ENCODE peak calls at places on chromosomes 11 and 22, in six cellular contexts. S is fibroblast of pulmonary artery, L is cardiac muscle cell, J is tibial nerve, N is HepG2, A is hepatocyte. C is an unnamed sample.

GRCh38 chr22:30265851-30266444 is 703 bp downstream of the OSM start:
- DNase-seq in N (no peak), L (no peak), J (no peak), A (no peak), S (no peak), C (no peak)

GRCh38 chr11:75263944-75264349 is 23.4 kb downstream of the TPBGL start:
- DNase-seq in S (peak; percentile 52), J (no peak), A (no peak), L (no peak), N (no peak), C (no peak)

GRCh38 chr11:123316003-123316402 is 114.1 kb upstream of the GRAMD1B start:
- DNase-seq in N (no peak), S (peak; percentile 24), L (peak; percentile 76), A (no peak), J (no peak), C (peak; percentile 39)

GRCh38 chr11:36376888-36377758 is 81.0 kb downstream of the PRR5L start:
- DNase-seq in J (peak; percentile 28), S (peak; percentile 60), N (no peak), A (peak; percentile 55), L (peak; percentile 71), C (peak; percentile 68)

GRCh38 chr22:19176732-19177131 is 1.8 kb downstream of the SLC25A1 start:
- DNase-seq in J (no peak), A (no peak), L (no peak), S (no peak), N (no peak), C (no peak)

GRCh38 chr11:120170741-120171261 is 32.9 kb upstream of the TRIM29 start:
- DNase-seq in S (no peak), L (no peak), J (peak; percentile 3), A (no peak), N (no peak), C (no peak)

GRCh38 chr11:44958165-44958564 is 7.5 kb upstream of the TP53I11 start:
- DNase-seq in N (no peak), J (no peak), L (no peak), A (peak; percentile 57), S (no peak), C (no peak)

GRCh38 chr11:93861808-93862207 is 11.4 kb upstream of the VSTM5 start:
- DNase-seq in S (no peak), A (no peak), J (no peak), L (peak; percentile 13), N (no peak), C (peak; percentile 45)

GRCh38 chr11:33942954-33943353 is 51.1 kb upstream of the LMO2 start:
- DNase-seq in S (peak; percentile 78), N (no peak), A (no peak), J (peak; percentile 60), L (peak; percentile 68), C (peak; percentile 93)

GRCh38 chr11:22337571-22338464 is at the start of gene SLC17A6:
- DNase-seq in L (peak; percentile 58), S (peak; percentile 55), A (peak; percentile 80), J (no peak), N (peak; percentile 21), C (peak; percentile 24)

GRCh38 chr11:115234794-115235193 is 269.4 kb downstream of the CADM1 start:
- DNase-seq in J (no peak), N (no peak), L (no peak), S (no peak), A (no peak), C (no peak)

GRCh38 chr11:8107642-8108041 is 26.6 kb downstream of the TUB start:
- DNase-seq in J (no peak), A (no peak), S (no peak), L (no peak), N (no peak), C (no peak)

GRCh38 chr11:128695539-128696221 is 1.8 kb downstream of the FLI1 start:
- DNase-seq in S (peak; percentile 72), A (no peak), L (peak; percentile 73), J (peak; percentile 57), N (no peak), C (peak; percentile 57)
- H3K4me3 ChIP-seq in S (peak overlapping the region; percentile 96), A (no peak overlapping the region), L (peak overlapping the region; percentile 24), J (peak overlapping the region; percentile 55), N (no peak overlapping the region), C (peak overlapping the region; percentile 84)

DNA sequence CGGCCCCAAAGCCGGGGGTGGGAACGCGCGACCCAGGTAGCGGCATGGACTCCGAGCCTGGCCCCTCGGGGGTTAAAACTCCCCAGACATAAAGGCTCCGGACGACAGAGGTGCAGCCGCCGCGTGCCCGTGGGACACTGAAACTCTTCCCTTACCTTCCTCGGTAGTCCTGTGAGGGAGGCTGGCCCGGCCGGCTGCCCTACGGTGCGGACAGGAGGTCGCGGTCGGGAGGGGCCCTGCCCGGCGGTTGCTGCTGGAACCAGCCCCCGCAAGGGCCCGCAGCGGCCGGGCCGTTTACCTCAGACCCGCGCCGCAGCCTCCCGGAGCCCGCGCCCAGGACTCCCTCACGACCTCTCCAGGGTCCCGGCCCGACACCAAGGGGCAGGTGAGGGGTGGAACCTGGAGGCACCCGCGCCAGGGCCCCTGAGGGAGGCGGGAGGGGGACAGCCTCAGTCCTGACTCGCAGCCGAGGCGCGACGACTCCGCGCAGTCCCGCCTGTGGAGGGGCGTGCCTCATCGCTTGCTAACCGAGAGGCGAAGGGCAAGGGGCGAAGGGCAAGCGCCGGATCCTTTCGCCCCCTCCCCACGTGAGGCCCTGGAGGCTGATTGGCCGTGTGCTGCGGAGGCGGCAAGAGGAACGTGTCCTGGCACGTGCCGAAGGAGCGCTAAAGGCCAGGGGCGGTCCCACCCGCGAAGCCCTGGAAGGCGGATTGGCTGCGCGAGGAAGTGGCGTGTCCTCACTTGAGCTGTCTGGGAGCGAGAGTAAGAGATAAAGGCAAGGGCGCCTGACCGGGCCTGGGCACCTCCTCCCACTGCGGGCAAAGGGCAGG is at the start of gene UPB1:
- DNase-seq in A (peak; percentile 41), S (no peak), J (no peak), L (no peak), N (no peak), C (no peak)
- H3K4me3 ChIP-seq in A (peak within 1 kb of the TSS; percentile 11), S (no peak within 1 kb of the TSS), J (no peak within 1 kb of the TSS), L (no peak within 1 kb of the TSS), N (peak within 1 kb of the TSS; percentile 63), C (no peak within 1 kb of the TSS)

GRCh38 chr11:706439-706956 is 467 bp downstream of the EPS8L2 start:
- DNase-seq in J (no peak), A (peak; percentile 67), L (peak; percentile 22), N (no peak), S (no peak), C (peak; percentile 34)
- H3K4me3 ChIP-seq in J (peak overlapping the region; percentile 45), A (peak overlapping the region; percentile 87), L (peak overlapping the region; percentile 31), N (peak overlapping the region; percentile 94), S (peak overlapping the region; percentile 55), C (peak overlapping the region; percentile 42)

DNA sequence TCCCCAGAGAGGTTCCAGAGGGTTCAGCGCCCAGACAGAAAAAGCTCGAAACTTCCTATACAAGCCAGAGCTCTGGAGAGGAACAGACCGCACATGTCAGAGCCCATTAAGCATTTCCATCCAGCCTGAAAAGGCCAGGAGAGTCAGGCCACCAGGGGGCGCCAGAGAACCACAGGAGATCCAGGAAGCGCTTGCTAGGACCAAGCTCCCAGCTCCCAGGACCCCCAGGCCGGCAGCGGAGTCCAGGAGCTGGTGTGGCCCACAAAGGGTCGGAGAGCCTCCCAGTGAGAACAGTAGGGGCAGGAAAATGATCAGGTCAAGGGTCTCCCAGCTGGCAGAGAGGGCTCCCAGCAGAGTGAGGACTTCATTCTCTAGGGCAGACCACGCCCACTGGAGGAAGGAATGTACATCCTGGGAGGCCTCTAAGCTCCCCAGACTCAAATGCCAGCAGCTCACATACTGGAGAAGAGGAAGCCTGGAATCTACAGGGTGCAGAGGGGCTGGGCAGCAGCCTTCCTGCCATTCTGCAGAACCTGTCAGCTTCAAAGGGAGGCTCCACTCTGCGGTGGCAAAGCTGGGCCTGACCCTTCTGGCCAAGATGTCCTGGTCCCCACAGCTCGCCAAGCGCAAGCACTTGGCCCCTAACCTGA is 2.1 kb upstream of the MEI1 start:
- DNase-seq in A (peak; percentile 95), N (peak; percentile 81), S (peak; percentile 89), J (peak; percentile 99), L (peak; percentile 92), C (peak; percentile 92)
- H3K4me3 ChIP-seq in A (no peak overlapping the region), N (peak overlapping the region; percentile 66), S (no peak overlapping the region), J (no peak overlapping the region), L (no peak overlapping the region), C (peak overlapping the region; percentile 10)

GRCh38 chr11:129372609-129373488 is 2.8 kb upstream of the BARX2 start:
- DNase-seq in J (no peak), S (no peak), L (no peak), N (no peak), A (no peak), C (no peak)

GRCh38 chr11:129374081-129374992 is 1.3 kb upstream of the BARX2 start:
- DNase-seq in S (no peak), N (no peak), L (no peak), J (no peak), A (no peak), C (no peak)

GRCh38 chr11:129374993-129375721 is 491 bp upstream of the BARX2 start:
- DNase-seq in L (no peak), J (no peak), A (peak; percentile 50), S (no peak), N (no peak), C (peak; percentile 16)

GRCh38 chr11:129375731-129376657 is at the start of gene BARX2:
- DNase-seq in A (peak; percentile 89), L (peak; percentile 73), S (peak; percentile 66), N (peak; percentile 33), J (no peak), C (peak; percentile 61)

DNA sequence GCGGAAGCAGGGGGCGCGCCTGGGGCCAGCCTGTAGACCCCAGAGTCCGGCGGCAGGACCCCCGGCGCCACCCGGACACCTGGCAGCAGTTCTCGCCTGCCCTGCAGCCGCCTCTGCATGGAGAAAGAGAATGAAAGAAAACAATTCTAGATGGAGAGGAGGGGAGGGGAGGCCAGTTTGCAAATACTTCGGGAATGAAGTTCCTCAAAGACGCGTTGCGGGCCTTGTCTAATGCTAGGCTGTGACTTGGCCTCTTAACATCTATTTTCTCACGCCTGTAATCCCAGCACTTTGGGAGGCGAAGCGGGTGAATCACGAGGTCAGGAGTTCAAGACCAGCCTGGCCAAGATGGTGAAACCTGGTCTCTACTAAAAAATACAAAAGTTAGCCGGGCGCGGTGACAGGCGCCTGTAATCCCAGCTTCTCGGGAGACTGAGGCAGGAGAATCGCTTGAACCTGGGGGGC is 2.1 kb upstream of the BARX2 start:
- DNase-seq in J (no peak), N (no peak), A (no peak), S (no peak), L (peak; percentile 14), C (peak; percentile 41)
- H3K4me3 ChIP-seq in J (peak overlapping the region; percentile 13), N (peak overlapping the region; percentile 33), A (no peak overlapping the region), S (peak overlapping the region; percentile 29), L (peak overlapping the region; percentile 32), C (peak overlapping the region; percentile 36)

GRCh38 chr11:64299847-64300648 is at the start of gene CATSPERZ:
- DNase-seq in A (no peak), N (no peak), S (no peak), J (no peak), L (no peak), C (no peak)

GRCh38 chr11:64297722-64298358 is 2.3 kb upstream of the CATSPERZ start:
- DNase-seq in A (no peak), N (no peak), L (no peak), J (no peak), S (no peak), C (no peak)

GRCh38 chr11:64296830-64297721 is 3.1 kb upstream of the CATSPERZ start:
- DNase-seq in S (no peak), N (no peak), J (no peak), A (peak; percentile 7), L (no peak), C (no peak)

GRCh38 chr11:64296236-64296635 is 3.9 kb upstream of the CATSPERZ start:
- DNase-seq in S (no peak), N (no peak), L (no peak), A (no peak), J (no peak), C (no peak)

GRCh38 chr11:64298966-64299846 is 952 bp upstream of the CATSPERZ start:
- DNase-seq in L (peak; percentile 42), N (no peak), S (no peak), A (peak; percentile 53), J (peak; percentile 53), C (peak; percentile 41)
- H3K4me3 ChIP-seq in L (peak overlapping the region; percentile 3), N (peak overlapping the region; percentile 64), S (no peak overlapping the region), A (peak overlapping the region; percentile 26), J (peak overlapping the region; percentile 29), C (peak overlapping the region; percentile 21)

GRCh38 chr11:61972112-61972795 is 4.8 kb upstream of the FTH1 start:
- DNase-seq in S (no peak), L (peak; percentile 97), J (no peak), N (no peak), A (no peak), C (no peak)
- H3K4me3 ChIP-seq in S (peak overlapping the region; percentile 40), L (no peak overlapping the region), J (no peak overlapping the region), N (peak overlapping the region; percentile 71), A (no peak overlapping the region), C (peak overlapping the region; percentile 1)

C was measured in cardiac fibroblast.